ENCODE peak calls at places on chromosomes 4 and X, in four cellular contexts. X, K, T and C are unnamed samples.

GRCh38 chrX:17939724-17940123 is 78.6 kb upstream of the RAI2 start:
- DNase-seq in X (no peak), K (no peak), T (no peak), C (no peak)

GRCh38 chr4:138911903-138912713 is 103.5 kb upstream of the NOCT start:
- DNase-seq in X (no peak), K (no peak), T (peak; percentile 63), C (no peak)

GRCh38 chr4:2291705-2292651 is 30.1 kb upstream of the MXD4 start:
- DNase-seq in X (peak; percentile 82), K (no peak), T (peak; percentile 64), C (no peak)

GRCh38 chr4:72208421-72209075 is 176.7 kb downstream of the NPFFR2 start:
- DNase-seq in X (no peak), K (no peak), T (no peak), C (no peak)

GRCh38 chr4:40269133-40269532 is 66.0 kb upstream of the CHRNA9 start:
- DNase-seq in X (no peak), K (no peak), T (no peak), C (no peak)

GRCh38 chr4:45442466-45442865 is 681.4 kb downstream of the GABRG1 start:
- DNase-seq in X (no peak), K (peak; percentile 8), T (no peak), C (no peak)

GRCh38 chrX:49058794-49059193 is at the start of gene CCDC120:
- DNase-seq in X (no peak), K (no peak), T (peak; percentile 87), C (no peak)

GRCh38 chrX:39816871-39817731 is 280.7 kb downstream of the BCOR start:
- DNase-seq in X (no peak), K (no peak), T (no peak), C (peak; percentile 29)

GRCh38 chrX:34734383-34734782 is 77.3 kb upstream of the TMEM47 start:
- DNase-seq in X (no peak), K (no peak), T (no peak), C (peak; percentile 7)

GRCh38 chr4:74109116-74109791 is 10.3 kb upstream of the CXCL2 start:
- DNase-seq in X (no peak), K (peak; percentile 4), T (no peak), C (peak; percentile 95)

GRCh38 chr4:5033266-5033945 is 14.1 kb upstream of the CYTL1 start:
- DNase-seq in X (peak; percentile 85), K (no peak), T (no peak), C (no peak)

GRCh38 chrX:77719388-77719787 is 66.6 kb downstream of the ATRX start:
- DNase-seq in X (no peak), K (no peak), T (no peak), C (no peak)

GRCh38 chr4:40231464-40231863 is 34.6 kb downstream of the RHOH start:
- DNase-seq in X (no peak), K (no peak), T (no peak), C (no peak)

GRCh38 chr4:39036172-39036571 is 4.0 kb upstream of the TMEM156 start:
- DNase-seq in X (no peak), K (no peak), T (no peak), C (no peak)

GRCh38 chr4:69849297-69849696 is 10.6 kb downstream of the SULT1E1 start:
- DNase-seq in X (no peak), K (no peak), T (no peak), C (no peak)

GRCh38 chr4:4861592-4862551 is 2.4 kb downstream of the MSX1 start:
- DNase-seq in X (no peak), K (no peak), T (no peak), C (no peak)

GRCh38 chr4:73499996-73500765 is 18.6 kb downstream of the AFM start:
- DNase-seq in X (no peak), K (no peak), T (no peak), C (no peak)

GRCh38 chr4:98745372-98745771 is 87.0 kb upstream of the TSPAN5 start:
- DNase-seq in X (no peak), K (no peak), T (no peak), C (peak; percentile 30)

GRCh38 chr4:142404191-142404611 is 441.9 kb downstream of the INPP4B start:
- DNase-seq in X (no peak), K (no peak), T (no peak), C (peak; percentile 78)

GRCh38 chr4:112423591-112423990 is 92.4 kb downstream of the NEUROG2 start:
- DNase-seq in X (no peak), K (no peak), T (no peak), C (no peak)

GRCh38 chr4:109833756-109834155 is 6.0 kb downstream of the RRH start:
- DNase-seq in X (no peak), K (no peak), T (no peak), C (no peak)

GRCh38 chr4:94728056-94728766 is 29.5 kb upstream of the BMPR1B start:
- DNase-seq in X (no peak), K (no peak), T (no peak), C (no peak)

GRCh38 chrX:143461616-143462015 is 55.7 kb downstream of the SPANXN3 start:
- DNase-seq in X (no peak), K (no peak), T (no peak), C (no peak)

GRCh38 chr4:80566203-80566872 is 230.8 kb downstream of the CFAP299 start:
- DNase-seq in X (no peak), K (no peak), T (no peak), C (no peak)

GRCh38 chrX:79081895-79082512 is 62.5 kb upstream of the GPR174 start:
- DNase-seq in X (no peak), K (peak; percentile 1), T (no peak), C (peak; percentile 2)

GRCh38 chr4:3483471-3483921 is 20.4 kb downstream of the DOK7 start:
- DNase-seq in X (no peak), K (no peak), T (peak; percentile 70), C (peak; percentile 15)

GRCh38 chrX:52359614-52360232 is 9.1 kb upstream of the XAGE2 start:
- DNase-seq in X (no peak), K (no peak), T (no peak), C (no peak)

GRCh38 chrX:11704725-11705495 is 39.2 kb upstream of the ARHGAP6 start:
- DNase-seq in X (no peak), K (peak; percentile 8), T (no peak), C (no peak)

GRCh38 chr4:53591372-53591892 is at the start of gene LNX1:
- DNase-seq in X (peak; percentile 89), K (no peak), T (peak; percentile 93), C (no peak)

GRCh38 chrX:16528620-16529019 is 121.3 kb upstream of the S100G start:
- DNase-seq in X (no peak), K (no peak), T (no peak), C (no peak)

GRCh38 chrX:7065473-7065872 is 82.0 kb upstream of the STS start:
- DNase-seq in X (no peak), K (no peak), T (no peak), C (no peak)

GRCh38 chr4:115668396-115668795 is 555.0 kb upstream of the NDST4 start:
- DNase-seq in X (no peak), K (no peak), T (no peak), C (no peak)

GRCh38 chrX:79556750-79557149 is 189.6 kb upstream of the ITM2A start:
- DNase-seq in X (no peak), K (no peak), T (no peak), C (no peak)

DNA sequence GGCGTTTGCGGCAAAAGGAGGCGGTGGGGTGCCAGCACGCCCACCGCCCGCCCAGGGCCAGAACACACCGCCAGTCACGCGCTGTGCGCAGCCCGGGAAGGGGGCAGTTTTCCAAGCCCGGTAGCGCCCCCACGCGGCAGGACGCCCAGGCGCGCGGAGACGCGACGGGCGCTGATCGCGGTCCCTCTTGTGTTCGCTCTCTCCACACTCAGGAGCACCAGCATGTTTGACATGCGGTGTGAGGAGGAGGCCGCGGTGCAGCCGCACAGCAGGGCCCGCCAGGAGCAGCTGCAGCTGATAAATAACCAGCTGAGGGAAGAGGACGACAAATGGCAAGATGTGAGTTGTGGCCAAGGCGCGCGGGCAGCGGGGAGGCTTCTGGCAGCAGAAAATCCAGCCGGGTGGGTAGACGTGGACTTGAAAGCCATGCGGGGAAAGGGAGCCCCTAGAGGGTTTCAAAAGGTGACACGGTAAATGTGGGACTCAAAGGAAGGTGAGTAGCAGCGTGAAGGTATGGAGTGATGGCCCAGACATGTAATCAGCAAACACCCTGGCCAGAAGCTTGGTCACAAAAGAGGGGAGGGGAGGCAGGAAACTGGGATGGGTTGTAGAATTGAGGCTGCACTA is 104.1 kb downstream of the PHOX2B start:
- DNase-seq in X (peak; percentile 91), K (peak; percentile 93), T (peak; percentile 82), C (no peak)
- TF ChIP-seq CTCF in X (peak; percentile 15), K (peak; percentile 90), T (peak; percentile 88), C (peak; percentile 93)

DNA sequence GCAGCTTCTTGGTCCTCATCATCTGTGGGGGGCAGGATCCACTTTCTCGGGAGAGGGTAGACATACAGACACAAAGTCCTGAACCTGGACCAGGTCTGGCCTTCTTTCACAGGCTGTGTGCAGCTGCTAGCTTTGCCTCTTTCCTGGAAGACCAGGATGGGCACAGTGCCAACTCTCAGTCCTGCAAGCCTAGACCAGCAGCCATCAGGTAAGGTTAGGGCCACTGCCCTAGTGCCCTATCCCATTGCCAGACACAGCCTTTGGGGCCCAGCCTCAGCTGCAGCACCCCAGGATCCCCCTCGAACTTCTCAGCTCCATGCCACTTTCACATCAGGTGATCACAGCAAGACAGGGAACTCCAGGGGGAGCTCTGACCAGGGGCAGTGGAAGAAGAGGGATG is 38.4 kb downstream of the ZNF185 start:
- DNase-seq in X (no peak), K (no peak), T (no peak), C (no peak)
- TF ChIP-seq CTCF in X (no peak), K (no peak), T (no peak), C (no peak)

GRCh38 chrX:76555816-76556215 is 128.3 kb downstream of the MAGEE1 start:
- DNase-seq in X (no peak), K (peak; percentile 17), T (no peak), C (peak; percentile 0)
- TF ChIP-seq CTCF in X (no peak), K (no peak), T (no peak), C (peak; percentile 35)

GRCh38 chrX:19863237-19864223 is 23.9 kb downstream of the SH3KBP1 start:
- DNase-seq in X (peak; percentile 58), K (peak; percentile 40), T (no peak), C (no peak)

GRCh38 chrX:19865567-19866363 is 21.6 kb downstream of the SH3KBP1 start:
- DNase-seq in X (peak; percentile 61), K (no peak), T (no peak), C (no peak)

GRCh38 chrX:19860571-19860970 is 26.8 kb downstream of the SH3KBP1 start:
- DNase-seq in X (no peak), K (no peak), T (no peak), C (no peak)

GRCh38 chrX:19864736-19865135 is 22.7 kb downstream of the SH3KBP1 start:
- DNase-seq in X (peak; percentile 17), K (no peak), T (no peak), C (no peak)

GRCh38 chrX:19862634-19863236 is 24.7 kb downstream of the SH3KBP1 start:
- DNase-seq in X (peak; percentile 54), K (no peak), T (no peak), C (no peak)
- TF ChIP-seq CTCF in X (no peak), K (no peak), T (no peak), C (no peak)